ENCODE peak calls at places on chromosomes 3 and 15, in eight cellular contexts. One of them, this sample, is unnamed.

GRCh38 chr3:8503871-8504610 is 2.4 kb downstream of the LMCD1 start:
- DNase-seq in T-cell: no peak
- DNase-seq in activated gamma-delta T cell treated with anti-CD3 and anti-CD28 coated beads, Interleukin-2, amount 50 U/mL, for 16 hours: no peak
- DNase-seq in Calu3: no peak
- DNase-seq in PC-9: peak; percentile 67
- DNase-seq in H54: no peak
- DNase-seq in GM13976: no peak
- DNase-seq in HS-5: no peak
- DNase-seq in this sample: no peak

GRCh38 chr3:23749589-23749988 is 56.2 kb upstream of the UBE2E1 start:
- DNase-seq in T-cell: no peak
- DNase-seq in activated gamma-delta T cell treated with anti-CD3 and anti-CD28 coated beads, Interleukin-2, amount 50 U/mL, for 16 hours: no peak
- DNase-seq in Calu3: no peak
- DNase-seq in PC-9: no peak
- DNase-seq in H54: no peak
- DNase-seq in GM13976: no peak
- DNase-seq in HS-5: no peak
- DNase-seq in this sample: no peak

GRCh38 chr3:176814252-176814651 is 383.0 kb downstream of the TBL1XR1 start:
- DNase-seq in T-cell: no peak
- DNase-seq in activated gamma-delta T cell treated with anti-CD3 and anti-CD28 coated beads, Interleukin-2, amount 50 U/mL, for 16 hours: no peak
- DNase-seq in Calu3: peak; percentile 75
- DNase-seq in PC-9: no peak
- DNase-seq in H54: peak; percentile 51
- DNase-seq in GM13976: peak; percentile 55
- DNase-seq in HS-5: no peak
- DNase-seq in this sample: peak; percentile 51

GRCh38 chr3:126476166-126476975 is 680 bp upstream of the ZXDC start:
- DNase-seq in T-cell: peak; percentile 54
- DNase-seq in activated gamma-delta T cell treated with anti-CD3 and anti-CD28 coated beads, Interleukin-2, amount 50 U/mL, for 16 hours: no peak
- DNase-seq in Calu3: peak; percentile 78
- DNase-seq in PC-9: peak; percentile 55
- DNase-seq in H54: peak; percentile 68
- DNase-seq in GM13976: no peak
- DNase-seq in HS-5: peak; percentile 14
- DNase-seq in this sample: peak; percentile 42

GRCh38 chr3:31405515-31405914 is 127.2 kb upstream of the STT3B start:
- DNase-seq in T-cell: no peak
- DNase-seq in activated gamma-delta T cell treated with anti-CD3 and anti-CD28 coated beads, Interleukin-2, amount 50 U/mL, for 16 hours: no peak
- DNase-seq in Calu3: no peak
- DNase-seq in PC-9: no peak
- DNase-seq in H54: no peak
- DNase-seq in GM13976: no peak
- DNase-seq in HS-5: no peak
- DNase-seq in this sample: no peak

GRCh38 chr15:82768414-82769081 is 37.3 kb downstream of the FSD2 start:
- DNase-seq in T-cell: no peak
- DNase-seq in activated gamma-delta T cell treated with anti-CD3 and anti-CD28 coated beads, Interleukin-2, amount 50 U/mL, for 16 hours: no peak
- DNase-seq in Calu3: peak; percentile 41
- DNase-seq in PC-9: peak; percentile 44
- DNase-seq in H54: peak; percentile 12
- DNase-seq in GM13976: no peak
- DNase-seq in HS-5: no peak
- DNase-seq in this sample: no peak

GRCh38 chr3:53748512-53749271 is 97.5 kb downstream of the CHDH start:
- DNase-seq in T-cell: no peak
- DNase-seq in activated gamma-delta T cell treated with anti-CD3 and anti-CD28 coated beads, Interleukin-2, amount 50 U/mL, for 16 hours: no peak
- DNase-seq in Calu3: no peak
- DNase-seq in PC-9: no peak
- DNase-seq in H54: no peak
- DNase-seq in GM13976: peak; percentile 79
- DNase-seq in HS-5: no peak
- DNase-seq in this sample: no peak

GRCh38 chr3:2823016-2823415 is 287.2 kb downstream of the IL5RA start:
- DNase-seq in T-cell: no peak
- DNase-seq in activated gamma-delta T cell treated with anti-CD3 and anti-CD28 coated beads, Interleukin-2, amount 50 U/mL, for 16 hours: no peak
- DNase-seq in Calu3: no peak
- DNase-seq in PC-9: no peak
- DNase-seq in H54: no peak
- DNase-seq in GM13976: no peak
- DNase-seq in HS-5: no peak
- DNase-seq in this sample: no peak

GRCh38 chr15:77180757-77181156 is 109.8 kb upstream of the TSPAN3 start:
- DNase-seq in T-cell: no peak
- DNase-seq in activated gamma-delta T cell treated with anti-CD3 and anti-CD28 coated beads, Interleukin-2, amount 50 U/mL, for 16 hours: no peak
- DNase-seq in Calu3: no peak
- DNase-seq in PC-9: no peak
- DNase-seq in H54: no peak
- DNase-seq in GM13976: no peak
- DNase-seq in HS-5: no peak
- DNase-seq in this sample: no peak

GRCh38 chr3:183653209-183654064 is 18.0 kb downstream of the KLHL24 start:
- DNase-seq in T-cell: no peak
- DNase-seq in activated gamma-delta T cell treated with anti-CD3 and anti-CD28 coated beads, Interleukin-2, amount 50 U/mL, for 16 hours: no peak
- DNase-seq in Calu3: no peak
- DNase-seq in PC-9: no peak
- DNase-seq in H54: no peak
- DNase-seq in GM13976: no peak
- DNase-seq in HS-5: no peak
- DNase-seq in this sample: no peak

GRCh38 chr3:57100046-57100695 is 39.7 kb downstream of the SPATA12 start:
- DNase-seq in T-cell: peak; percentile 50
- DNase-seq in activated gamma-delta T cell treated with anti-CD3 and anti-CD28 coated beads, Interleukin-2, amount 50 U/mL, for 16 hours: peak; percentile 31
- DNase-seq in Calu3: peak; percentile 79
- DNase-seq in PC-9: peak; percentile 48
- DNase-seq in H54: peak; percentile 49
- DNase-seq in GM13976: peak; percentile 76
- DNase-seq in HS-5: peak; percentile 30
- DNase-seq in this sample: peak; percentile 78